ENCODE peak calls at places on chromosome 2, in five cellular contexts. U is right lobe of liver, R is GM23248, H is uterus, P is body of pancreas. L is an unnamed sample. For H3K9me3, the result is how much of the 10 kb centered on the place peaks cover.

GRCh38 chr2:33014268-33014667 is 67.5 kb downstream of the LTBP1 start:
- DNase-seq in U (no peak), R (no peak), H (no peak), P (no peak), L (no peak)

GRCh38 chr2:37599688-37600525 is 71.5 kb downstream of the CDC42EP3 start:
- DNase-seq in U (no peak), R (no peak), H (no peak), P (no peak), L (no peak)

GRCh38 chr2:159226059-159226461 is 60.4 kb downstream of the WDSUB1 start:
- DNase-seq in U (no peak), R (peak), H (no peak), P (no peak), L (no peak)

GRCh38 chr2:98691307-98691706 is 39.6 kb downstream of the MGAT4A start:
- DNase-seq in U (no peak), R (peak), H (no peak), P (no peak), L (no peak)

GRCh38 chr2:95670167-95670566 is 78.4 kb downstream of the TRIM43 start:
- DNase-seq in U (no peak), R (peak), H (no peak), P (no peak), L (no peak)

GRCh38 chr2:208224802-208225201 is 30.1 kb downstream of the IDH1 start:
- DNase-seq in U (no peak), R (peak), H (no peak), P (no peak), L (no peak)

GRCh38 chr2:227717687-227718567 is at the start of gene SLC19A3:
- DNase-seq in U (peak), R (peak), H (peak), P (peak), L (peak)

GRCh38 chr2:20755132-20755800 is 67.6 kb downstream of the LDAH start:
- DNase-seq in U (no peak), R (no peak), H (no peak), P (no peak), L (no peak)

GRCh38 chr2:215002500-215002899 is 135.9 kb downstream of the ABCA12 start:
- DNase-seq in U (no peak), R (peak), H (no peak), P (peak), L (no peak)

DNA sequence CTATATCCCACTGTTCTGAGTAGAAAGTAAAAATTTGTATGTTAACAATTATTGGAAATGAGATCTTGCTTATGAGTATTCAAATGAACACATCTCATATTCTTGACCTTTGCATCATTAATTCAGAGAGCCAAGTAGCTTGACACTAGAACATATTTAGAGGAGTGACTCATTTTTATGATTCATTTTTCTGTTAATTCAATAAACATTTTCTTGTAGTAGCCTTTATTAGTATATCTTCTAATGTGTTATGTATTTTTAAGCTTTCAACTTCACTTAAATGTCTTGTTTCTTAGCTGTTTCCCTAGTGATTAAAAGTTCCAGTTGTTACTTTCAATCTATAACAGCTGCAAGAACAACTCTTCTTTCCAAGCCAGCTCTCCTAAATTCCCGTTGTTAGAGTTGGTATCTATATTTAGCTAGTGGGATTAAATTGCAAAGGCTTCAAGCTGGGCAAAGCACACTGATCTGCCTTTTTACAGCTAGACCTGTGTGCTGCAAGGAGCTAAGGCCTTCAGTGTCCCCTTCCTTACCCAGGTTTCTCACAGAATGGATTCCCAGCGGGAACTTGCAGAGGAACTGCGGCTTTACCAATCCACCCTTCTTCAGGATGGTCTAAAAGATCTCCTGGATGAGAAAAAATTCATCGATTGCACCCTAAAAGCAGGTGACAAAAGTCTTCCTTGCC is at the start of gene KLHL41:
- DNase-seq in U (no peak), R (peak), H (no peak), P (no peak), L (no peak)
- H3K27ac ChIP-seq in U (no peak), R (no peak), H (no peak), P (peak), L (no peak)

GRCh38 chr2:240847817-240848216 is 20.8 kb upstream of the AGXT start:
- DNase-seq in U (no peak), R (no peak), H (no peak), P (no peak), L (no peak)
- H3K9me3 ChIP-seq in U (under half), R (under half), H (under half), P (under half), L (under half)

GRCh38 chr2:12728221-12728777 is 11.6 kb downstream of the TRIB2 start:
- DNase-seq in U (no peak), R (no peak), H (no peak), P (no peak), L (no peak)
- H3K27ac ChIP-seq in U (no peak), R (no peak), H (no peak), P (no peak), L (no peak)

DNA sequence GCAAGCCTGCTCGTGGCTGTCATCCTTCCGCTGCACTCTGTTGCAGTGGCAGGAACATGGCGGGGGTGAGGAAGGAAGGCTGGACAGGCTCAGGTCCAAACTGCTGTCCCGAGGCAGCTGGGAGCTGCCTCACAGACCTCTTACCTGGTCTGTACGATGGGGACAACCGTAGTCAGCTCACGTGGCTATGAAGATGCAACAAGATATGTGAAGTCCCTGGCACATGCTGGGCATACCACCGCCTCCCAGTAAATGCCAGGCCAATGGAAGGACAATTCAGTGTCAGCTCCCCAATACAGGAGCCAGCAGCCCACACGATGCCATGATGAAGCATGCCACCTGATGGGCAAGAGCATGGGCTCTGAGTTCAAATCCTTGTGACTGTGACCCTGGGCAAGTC is 344.4 kb downstream of the CYRIA start:
- DNase-seq in U (no peak), R (no peak), H (no peak), P (no peak), L (no peak)
- H3K9me3 ChIP-seq in U (under half), R (under half), H (under half), P (under half), L (under half)

GRCh38 chr2:12451726-12452125 is 265.0 kb upstream of the TRIB2 start:
- DNase-seq in U (no peak), R (no peak), H (no peak), P (no peak), L (no peak)

GRCh38 chr2:12456293-12457151 is 260.2 kb upstream of the TRIB2 start:
- DNase-seq in U (peak), R (peak), H (peak), P (peak), L (peak)

GRCh38 chr2:12455626-12456025 is 261.1 kb upstream of the TRIB2 start:
- DNase-seq in U (no peak), R (peak), H (no peak), P (no peak), L (no peak)

GRCh38 chr2:12452211-12452610 is 264.5 kb upstream of the TRIB2 start:
- DNase-seq in U (no peak), R (no peak), H (no peak), P (no peak), L (no peak)

GRCh38 chr2:12453731-12454130 is 263.0 kb upstream of the TRIB2 start:
- DNase-seq in U (no peak), R (no peak), H (no peak), P (no peak), L (no peak)
- H3K27ac ChIP-seq in U (no peak), R (no peak), H (peak), P (no peak), L (no peak)

GRCh38 chr2:72988726-72989273 is 71.5 kb downstream of the EMX1 start:
- DNase-seq in U (peak), R (no peak), H (peak), P (no peak), L (peak)

GRCh38 chr2:72988041-72988440 is 70.7 kb downstream of the EMX1 start:
- DNase-seq in U (peak), R (no peak), H (no peak), P (no peak), L (peak)

GRCh38 chr2:72991439-72991725 is 74.1 kb downstream of the EMX1 start:
- DNase-seq in U (peak), R (no peak), H (peak), P (no peak), L (peak)

GRCh38 chr2:72990695-72991438 is 73.5 kb downstream of the EMX1 start:
- DNase-seq in U (peak), R (no peak), H (peak), P (no peak), L (peak)

GRCh38 chr2:72989770-72990556 is 72.6 kb downstream of the EMX1 start:
- DNase-seq in U (peak), R (no peak), H (peak), P (no peak), L (peak)
- H3K9me3 ChIP-seq in U (under half), R (under half), H (under half), P (under half), L (under half)

GRCh38 chr2:28623582-28624405 is 127.8 kb upstream of the PPP1CB start:
- DNase-seq in U (no peak), R (no peak), H (no peak), P (no peak), L (peak)

GRCh38 chr2:28620801-28621171 is 124.9 kb downstream of the PLB1 start:
- DNase-seq in U (no peak), R (no peak), H (no peak), P (no peak), L (peak)

GRCh38 chr2:28620371-28620793 is 124.5 kb downstream of the PLB1 start:
- DNase-seq in U (no peak), R (no peak), H (no peak), P (no peak), L (peak)

GRCh38 chr2:28621172-28622100 is 125.6 kb downstream of the PLB1 start:
- DNase-seq in U (peak), R (peak), H (peak), P (peak), L (peak)

GRCh38 chr2:28622101-28622499 is 126.2 kb downstream of the PLB1 start:
- DNase-seq in U (no peak), R (no peak), H (no peak), P (no peak), L (peak)
- H3K27ac ChIP-seq in U (peak), R (peak), H (peak), P (peak), L (peak)

DNA sequence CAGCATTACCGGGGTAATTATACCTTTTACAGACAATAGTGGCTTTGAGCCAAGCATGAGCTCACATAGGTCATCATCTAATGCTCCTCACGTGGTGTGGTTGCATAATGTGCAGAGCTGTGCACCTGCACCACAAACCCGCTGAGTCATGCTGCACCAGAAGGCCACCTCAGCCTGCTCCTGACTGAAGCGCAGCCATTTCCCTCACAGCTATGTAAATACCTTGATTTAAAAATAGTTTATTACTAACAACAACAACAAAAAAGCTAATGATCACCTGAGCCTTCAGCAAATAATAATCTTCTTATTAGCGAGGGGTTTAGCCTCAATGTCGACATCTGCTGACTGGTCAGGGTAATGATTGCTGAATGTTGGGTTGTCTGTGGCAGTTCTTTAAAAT is 238.8 kb downstream of the MBD5 start:
- DNase-seq in U (no peak), R (no peak), H (no peak), P (no peak), L (no peak)
- H3K9me3 ChIP-seq in U (under half), R (under half), H (under half), P (under half), L (under half)

DNA sequence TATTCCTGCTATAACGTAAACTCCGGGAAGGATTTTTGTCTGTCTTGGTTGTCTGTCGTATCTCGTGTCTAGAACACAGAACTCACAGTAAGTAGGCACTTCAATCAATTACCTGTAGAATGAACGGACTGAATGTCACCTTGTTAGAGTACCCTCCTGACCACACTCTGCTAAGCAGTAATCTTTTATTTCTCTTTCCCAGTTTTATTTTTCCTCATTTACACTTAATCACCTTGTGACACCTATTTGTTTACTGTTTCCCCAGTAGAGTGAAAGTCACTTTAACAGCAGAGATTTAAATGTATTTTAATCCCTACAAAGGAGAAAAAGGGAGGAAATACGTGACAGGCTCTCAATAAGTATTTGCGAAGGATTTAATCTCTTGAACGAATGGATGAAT is 514 bp upstream of the EPB41L5 start:
- DNase-seq in U (no peak), R (peak), H (no peak), P (no peak), L (no peak)
- H3K27ac ChIP-seq in U (peak), R (no peak), H (peak), P (peak), L (no peak)

L was measured in aorta.